ENCODE peak calls at places on chromosome X, in six cellular contexts. S is amniotic stem cell; M is T-helper 17 cell; G is ELR; E is activated CD4-positive, alpha-beta T cell treated with anti-CD3 and anti-CD28 coated beads, Interleukin-2, amount 10 ng/mL, durations not matched to agents 7 days and 5 days; Y is cardiac muscle cell. H is an unnamed sample.
A peak's percentile ranks its signal among the peaks of the same experiment; 100 is the strongest.

GRCh38 chrX:109886122-109886761 is 116.7 kb upstream of the TMEM164 start:
- DNase-seq in S (no peak), M (no peak), G (peak; percentile 62), E (peak; percentile 28), Y (peak; percentile 67), H (peak; percentile 39)

GRCh38 chrX:44872319-44872816 is 620 bp upstream of the KDM6A start:
- DNase-seq in S (no peak), M (no peak), G (peak; percentile 40), E (peak; percentile 19), Y (no peak), H (no peak)

GRCh38 chrX:120457766-120458180 is 11.3 kb downstream of the LAMP2 start:
- DNase-seq in S (peak; percentile 24), M (no peak), G (peak; percentile 85), E (no peak), Y (no peak), H (no peak)

GRCh38 chrX:72247206-72247944 is 8.5 kb upstream of the ERCC6L start:
- DNase-seq in S (no peak), M (no peak), G (no peak), E (no peak), Y (peak; percentile 52), H (no peak)

GRCh38 chrX:57528670-57529255 is 63.0 kb upstream of the ZXDB start:
- DNase-seq in S (no peak), M (no peak), G (peak; percentile 0), E (no peak), Y (peak; percentile 25), H (peak; percentile 51)

GRCh38 chrX:2931612-2932011 is 2.5 kb upstream of the ARSD start:
- DNase-seq in S (no peak), M (no peak), G (no peak), E (no peak), Y (no peak), H (peak; percentile 54)

GRCh38 chrX:22081475-22082092 is 49.5 kb downstream of the PHEX start:
- DNase-seq in S (peak; percentile 29), M (no peak), G (peak; percentile 62), E (peak; percentile 28), Y (peak; percentile 80), H (peak; percentile 52)

GRCh38 chrX:68462197-68462596 is 28.9 kb upstream of the OPHN1 start:
- DNase-seq in S (no peak), M (no peak), G (peak; percentile 81), E (no peak), Y (no peak), H (peak; percentile 1)

GRCh38 chrX:150696264-150696789 is 3.1 kb downstream of the MTMR1 start:
- DNase-seq in S (no peak), M (no peak), G (no peak), E (no peak), Y (no peak), H (no peak)

GRCh38 chrX:134338527-134338926 is 101.5 kb downstream of the CCDC160 start:
- DNase-seq in S (no peak), M (no peak), G (peak; percentile 1), E (peak; percentile 42), Y (no peak), H (no peak)

GRCh38 chrX:130296743-130297142 is 28.0 kb upstream of the ZNF280C start:
- DNase-seq in S (no peak), M (no peak), G (peak; percentile 40), E (no peak), Y (no peak), H (no peak)

GRCh38 chrX:101595739-101596419 is 21.9 kb downstream of the ARMCX6 start:
- DNase-seq in S (peak; percentile 28), M (no peak), G (peak; percentile 71), E (peak; percentile 57), Y (peak; percentile 65), H (peak; percentile 88)

GRCh38 chrX:18887821-18888205 is 96.1 kb downstream of the PHKA2 start:
- DNase-seq in S (no peak), M (no peak), G (no peak), E (no peak), Y (no peak), H (no peak)

GRCh38 chrX:148634591-148634990 is 134.2 kb downstream of the AFF2 start:
- DNase-seq in S (no peak), M (no peak), G (no peak), E (no peak), Y (no peak), H (no peak)

GRCh38 chrX:133265331-133265730 is 47.2 kb upstream of the TFDP3 start:
- DNase-seq in S (no peak), M (no peak), G (no peak), E (no peak), Y (peak; percentile 76), H (peak; percentile 94)

GRCh38 chrX:41180194-41180902 is 95.1 kb downstream of the USP9X start:
- DNase-seq in S (peak; percentile 27), M (peak; percentile 11), G (peak; percentile 61), E (peak; percentile 57), Y (peak; percentile 67), H (peak; percentile 65)

GRCh38 chrX:123743312-123743711 is 10.5 kb upstream of the THOC2 start:
- DNase-seq in S (no peak), M (no peak), G (no peak), E (no peak), Y (no peak), H (no peak)

GRCh38 chrX:63349307-63349706 is 1.8 kb downstream of the SPIN4 start:
- DNase-seq in S (no peak), M (no peak), G (peak; percentile 2), E (no peak), Y (peak; percentile 4), H (peak; percentile 44)

GRCh38 chrX:39445336-39445735 is 644.1 kb downstream of the MID1IP1 start:
- DNase-seq in S (no peak), M (peak; percentile 8), G (no peak), E (peak; percentile 27), Y (peak; percentile 33), H (peak; percentile 25)

GRCh38 chrX:81241753-81242152 is 39.9 kb downstream of the SH3BGRL start:
- DNase-seq in S (no peak), M (no peak), G (no peak), E (no peak), Y (no peak), H (no peak)

GRCh38 chrX:152635941-152636340 is 1.8 kb upstream of the GABRQ start:
- DNase-seq in S (peak; percentile 1), M (no peak), G (peak; percentile 57), E (no peak), Y (peak; percentile 58), H (peak; percentile 77)

GRCh38 chrX:50941638-50942037 is 31.1 kb downstream of the BMP15 start:
- DNase-seq in S (no peak), M (no peak), G (no peak), E (peak; percentile 5), Y (no peak), H (peak; percentile 19)